ENCODE peak calls at places on chromosomes 5 and 9, in four cellular contexts. One of them, this sample, is unnamed.
A peak's percentile ranks its signal among the peaks of the same experiment; 100 is the strongest.

GRCh38 chr5:170006016-170006415 is 25.7 kb upstream of the INSYN2B start:
- DNase-seq in ELR: no peak
- DNase-seq in H7: no peak
- DNase-seq in pulmonary artery endothelial cell: no peak
- DNase-seq in this sample: no peak

GRCh38 chr5:159849437-159850191 is 66.7 kb upstream of the ADRA1B start:
- DNase-seq in H7: no peak
- DNase-seq in ELR: peak; percentile 90
- DNase-seq in pulmonary artery endothelial cell: no peak
- DNase-seq in this sample: peak; percentile 59

GRCh38 chr9:116318463-116319271 is 165.1 kb downstream of the PAPPA start:
- DNase-seq in ELR: no peak
- DNase-seq in H7: no peak
- DNase-seq in pulmonary artery endothelial cell: no peak
- DNase-seq in this sample: no peak

GRCh38 chr5:115986358-115986757 is 24.1 kb downstream of the LVRN start:
- DNase-seq in H7: no peak
- DNase-seq in ELR: no peak
- DNase-seq in pulmonary artery endothelial cell: peak; percentile 27
- DNase-seq in this sample: peak; percentile 60

GRCh38 chr9:81825831-81826540 is 102.2 kb upstream of the SPATA31D4 start:
- DNase-seq in H7: no peak
- DNase-seq in ELR: peak; percentile 78
- DNase-seq in pulmonary artery endothelial cell: no peak
- DNase-seq in this sample: no peak

GRCh38 chr9:16207161-16207560 is 654.3 kb downstream of the CCDC171 start:
- DNase-seq in H7: peak; percentile 34
- DNase-seq in ELR: peak; percentile 20
- DNase-seq in pulmonary artery endothelial cell: no peak
- DNase-seq in this sample: no peak

GRCh38 chr5:16736158-16736994 is 119.6 kb upstream of the RETREG1 start:
- DNase-seq in H7: no peak
- DNase-seq in ELR: peak; percentile 27
- DNase-seq in pulmonary artery endothelial cell: peak; percentile 61
- DNase-seq in this sample: peak; percentile 24

GRCh38 chr9:113468716-113469448 is 5.4 kb downstream of the RGS3 start:
- DNase-seq in pulmonary artery endothelial cell: no peak
- DNase-seq in ELR: no peak
- DNase-seq in H7: no peak
- DNase-seq in this sample: no peak

GRCh38 chr5:119021333-119021732 is 33.0 kb upstream of the DTWD2 start:
- DNase-seq in ELR: no peak
- DNase-seq in pulmonary artery endothelial cell: no peak
- DNase-seq in H7: no peak
- DNase-seq in this sample: no peak

GRCh38 chr9:121654497-121655140 is 3.2 kb downstream of the DAB2IP start:
- DNase-seq in pulmonary artery endothelial cell: no peak
- DNase-seq in ELR: no peak
- DNase-seq in H7: no peak
- DNase-seq in this sample: no peak

GRCh38 chr9:114888599-114888998 is 41.8 kb downstream of the TNFSF8 start:
- DNase-seq in H7: peak; percentile 5
- DNase-seq in ELR: no peak
- DNase-seq in pulmonary artery endothelial cell: no peak
- DNase-seq in this sample: no peak

GRCh38 chr9:135669616-135670285 is 6.6 kb downstream of the LCN9 start:
- DNase-seq in pulmonary artery endothelial cell: no peak
- DNase-seq in ELR: no peak
- DNase-seq in H7: peak; percentile 29
- DNase-seq in this sample: no peak

GRCh38 chr9:29556317-29556716 is 1983.0 kb upstream of the C9orf72 start:
- DNase-seq in H7: no peak
- DNase-seq in ELR: peak; percentile 84
- DNase-seq in pulmonary artery endothelial cell: no peak
- DNase-seq in this sample: no peak

GRCh38 chr9:69961834-69962233 is 81.8 kb upstream of the MAMDC2 start:
- DNase-seq in H7: no peak
- DNase-seq in pulmonary artery endothelial cell: no peak
- DNase-seq in ELR: peak; percentile 73
- DNase-seq in this sample: no peak

GRCh38 chr5:83877911-83878706 is 157.5 kb upstream of the HAPLN1 start:
- DNase-seq in H7: no peak
- DNase-seq in pulmonary artery endothelial cell: no peak
- DNase-seq in ELR: no peak
- DNase-seq in this sample: peak; percentile 59

GRCh38 chr5:142829821-142830220 is 59.6 kb downstream of the ARHGAP26 start:
- DNase-seq in H7: no peak
- DNase-seq in pulmonary artery endothelial cell: peak; percentile 64
- DNase-seq in ELR: peak; percentile 69
- DNase-seq in this sample: no peak

GRCh38 chr9:135992486-135993408 is 31.6 kb upstream of the UBAC1 start:
- DNase-seq in pulmonary artery endothelial cell: peak; percentile 33
- DNase-seq in H7: peak; percentile 94
- DNase-seq in ELR: peak; percentile 85
- DNase-seq in this sample: no peak

GRCh38 chr5:148981353-148981752 is 81.5 kb downstream of the SH3TC2 start:
- DNase-seq in H7: no peak
- DNase-seq in ELR: no peak
- DNase-seq in pulmonary artery endothelial cell: no peak
- DNase-seq in this sample: no peak

GRCh38 chr5:178123987-178124925 is 6.6 kb upstream of the RMND5B start:
- DNase-seq in pulmonary artery endothelial cell: no peak
- DNase-seq in H7: peak; percentile 65
- DNase-seq in ELR: no peak
- DNase-seq in this sample: no peak

GRCh38 chr5:37703841-37704241 is 136.0 kb downstream of the GDNF start:
- DNase-seq in H7: no peak
- DNase-seq in pulmonary artery endothelial cell: no peak
- DNase-seq in ELR: no peak
- DNase-seq in this sample: no peak

GRCh38 chr5:132428147-132428482 is 58.6 kb downstream of the SLC22A5 start:
- DNase-seq in ELR: no peak
- DNase-seq in H7: no peak
- DNase-seq in pulmonary artery endothelial cell: no peak
- DNase-seq in this sample: no peak

GRCh38 chr5:6461793-6462650 is 13.4 kb downstream of the UBE2QL1 start:
- DNase-seq in H7: no peak
- DNase-seq in ELR: no peak
- DNase-seq in pulmonary artery endothelial cell: no peak
- DNase-seq in this sample: no peak

GRCh38 chr9:124941689-124942561 is 1.0 kb upstream of the GOLGA1 start:
- DNase-seq in H7: peak; percentile 22
- DNase-seq in pulmonary artery endothelial cell: no peak
- DNase-seq in ELR: peak; percentile 67
- DNase-seq in this sample: no peak

GRCh38 chr5:14131855-14132503 is 11.2 kb upstream of the TRIO start:
- DNase-seq in H7: no peak
- DNase-seq in pulmonary artery endothelial cell: no peak
- DNase-seq in ELR: no peak
- DNase-seq in this sample: no peak

GRCh38 chr9:131982683-131983239 is 96.9 kb downstream of the MED27 start:
- DNase-seq in ELR: peak; percentile 60
- DNase-seq in pulmonary artery endothelial cell: no peak
- DNase-seq in H7: no peak
- DNase-seq in this sample: no peak

GRCh38 chr5:102815560-102816324 is 60.6 kb downstream of the PAM start:
- DNase-seq in ELR: no peak
- DNase-seq in pulmonary artery endothelial cell: no peak
- DNase-seq in H7: no peak
- DNase-seq in this sample: no peak

GRCh38 chr5:95771109-95771708 is 40.1 kb downstream of the RHOBTB3 start:
- DNase-seq in ELR: no peak
- DNase-seq in pulmonary artery endothelial cell: no peak
- DNase-seq in H7: no peak
- DNase-seq in this sample: no peak

GRCh38 chr5:65835191-65835590 is 91.2 kb upstream of the ERBIN start:
- DNase-seq in ELR: no peak
- DNase-seq in pulmonary artery endothelial cell: no peak
- DNase-seq in H7: no peak
- DNase-seq in this sample: no peak

GRCh38 chr5:119340597-119341218 is 15.1 kb upstream of the TNFAIP8 start:
- DNase-seq in H7: no peak
- DNase-seq in ELR: no peak
- DNase-seq in pulmonary artery endothelial cell: no peak
- DNase-seq in this sample: no peak

GRCh38 chr5:156000115-156000514 is 326.8 kb upstream of the SGCD start:
- DNase-seq in ELR: no peak
- DNase-seq in pulmonary artery endothelial cell: no peak
- DNase-seq in H7: no peak
- DNase-seq in this sample: no peak

GRCh38 chr9:78612089-78612488 is 315.2 kb downstream of the PSAT1 start:
- DNase-seq in ELR: peak; percentile 91
- DNase-seq in H7: no peak
- DNase-seq in pulmonary artery endothelial cell: no peak
- DNase-seq in this sample: peak; percentile 34

GRCh38 chr9:72150653-72151052 is 1.4 kb downstream of the GDA start:
- DNase-seq in ELR: no peak
- DNase-seq in pulmonary artery endothelial cell: no peak
- DNase-seq in H7: no peak
- DNase-seq in this sample: no peak

GRCh38 chr5:52789378-52789777 is 1.7 kb downstream of the ITGA1 start:
- DNase-seq in ELR: no peak
- DNase-seq in H7: no peak
- DNase-seq in pulmonary artery endothelial cell: no peak
- DNase-seq in this sample: no peak

GRCh38 chr9:128078504-128079434 is 10.7 kb downstream of the SLC25A25 start:
- DNase-seq in H7: peak; percentile 44
- DNase-seq in pulmonary artery endothelial cell: no peak
- DNase-seq in ELR: peak; percentile 63
- DNase-seq in this sample: no peak

GRCh38 chr9:127816728-127817127 is 14.0 kb downstream of the FPGS start:
- DNase-seq in ELR: no peak
- DNase-seq in pulmonary artery endothelial cell: no peak
- DNase-seq in H7: no peak
- DNase-seq in this sample: no peak

GRCh38 chr5:76084496-76085285 is 1.5 kb downstream of the SV2C start:
- DNase-seq in pulmonary artery endothelial cell: no peak
- DNase-seq in H7: peak; percentile 85
- DNase-seq in ELR: no peak
- DNase-seq in this sample: no peak